ENCODE peak calls at places on chromosomes 5 and 9, in four cellular contexts. A is neural progenitor cell, G is hepatocyte, K is fibroblast of lung. C is an unnamed sample.
A peak's percentile ranks its signal among the peaks of the same experiment; 100 is the strongest.

GRCh38 chr9:113416149-113416726 is 5.7 kb downstream of the C9orf43 start:
- DNase-seq in A (no peak), K (no peak), G (no peak), C (no peak)

GRCh38 chr5:60687927-60688720 is 11.8 kb downstream of the DEPDC1B start:
- DNase-seq in G (peak; percentile 67), A (peak; percentile 31), K (peak; percentile 50), C (no peak)

GRCh38 chr5:102795546-102795945 is 40.4 kb downstream of the PAM start:
- DNase-seq in G (no peak), K (no peak), A (no peak), C (no peak)

GRCh38 chr5:74919487-74919886 is 53.3 kb upstream of the FAM169A start:
- DNase-seq in G (peak; percentile 60), K (peak; percentile 58), A (peak; percentile 61), C (no peak)

GRCh38 chr9:124024107-124024506 is 12.5 kb downstream of the LHX2 start:
- DNase-seq in G (no peak), K (no peak), A (no peak), C (no peak)

GRCh38 chr5:175247146-175247545 is 196.8 kb downstream of the DRD1 start:
- DNase-seq in A (no peak), K (peak; percentile 17), G (no peak), C (no peak)

GRCh38 chr5:132777209-132778069 is at the start of gene SEPTIN8:
- DNase-seq in K (peak; percentile 40), A (peak; percentile 80), G (peak; percentile 71), C (peak; percentile 51)

GRCh38 chr5:157336423-157336744 is 70.5 kb downstream of the CYFIP2 start:
- DNase-seq in K (no peak), G (no peak), A (no peak), C (no peak)

GRCh38 chr9:84343111-84343521 is 2.6 kb upstream of the SLC28A3 start:
- DNase-seq in G (no peak), K (peak; percentile 83), A (no peak), C (no peak)

GRCh38 chr5:118314936-118315335 is 673.4 kb downstream of the DTWD2 start:
- DNase-seq in G (peak; percentile 3), A (no peak), K (no peak), C (no peak)

GRCh38 chr9:4769321-4770080 is 23.2 kb upstream of the RCL1 start:
- DNase-seq in A (no peak), K (peak; percentile 59), G (no peak), C (no peak)

GRCh38 chr5:172412724-172413260 is 41.5 kb downstream of the SH3PXD2B start:
- DNase-seq in K (peak; percentile 99), G (peak; percentile 52), A (no peak), C (peak; percentile 76)

GRCh38 chr5:112935675-112936074 is 13.6 kb upstream of the REEP5 start:
- DNase-seq in A (no peak), G (no peak), K (no peak), C (no peak)

GRCh38 chr5:38722918-38723317 is 122.9 kb upstream of the OSMR start:
- DNase-seq in G (no peak), K (no peak), A (no peak), C (no peak)

GRCh38 chr9:2613730-2614271 is 7.8 kb upstream of the VLDLR start:
- DNase-seq in G (no peak), K (no peak), A (no peak), C (no peak)

GRCh38 chr5:141496038-141496437 is 7.2 kb downstream of the PCDHGC5 start:
- DNase-seq in K (peak; percentile 65), A (no peak), G (no peak), C (peak; percentile 80)

GRCh38 chr5:127899214-127899610 is 184.4 kb upstream of the SLC12A2 start:
- DNase-seq in G (no peak), K (no peak), A (no peak), C (no peak)

GRCh38 chr5:10499776-10500175 is 58.1 kb downstream of the ROPN1L start:
- DNase-seq in A (no peak), G (no peak), K (no peak), C (no peak)

GRCh38 chr9:30913331-30913730 is 1471.1 kb upstream of the ACO1 start:
- DNase-seq in K (no peak), A (peak; percentile 64), G (no peak), C (no peak)

GRCh38 chr5:65808261-65808741 is 86.3 kb downstream of the NLN start:
- DNase-seq in A (no peak), G (no peak), K (peak; percentile 54), C (no peak)

GRCh38 chr9:79812507-79813261 is 240.9 kb downstream of the TLE4 start:
- DNase-seq in G (no peak), K (peak; percentile 80), A (no peak), C (peak; percentile 37)

GRCh38 chr5:169772256-169772655 is 135.2 kb downstream of the DOCK2 start:
- DNase-seq in K (peak; percentile 27), G (no peak), A (no peak), C (no peak)

GRCh38 chr9:130833324-130833990 is 1.6 kb upstream of the ABL1 start:
- DNase-seq in G (no peak), K (peak; percentile 75), A (no peak), C (no peak)

GRCh38 chr5:141478321-141478945 is 2.7 kb downstream of the PCDHGC3 start:
- DNase-seq in K (peak; percentile 50), A (no peak), G (peak; percentile 44), C (no peak)

GRCh38 chr5:153896701-153897100 is 142.0 kb downstream of the FAM114A2 start:
- DNase-seq in K (peak; percentile 66), G (no peak), A (no peak), C (no peak)

GRCh38 chr5:36770125-36770524 is 106.4 kb upstream of the NIPBL start:
- DNase-seq in K (no peak), G (no peak), A (no peak), C (no peak)

GRCh38 chr5:169445191-169445590 is 138.4 kb upstream of the SPDL1 start:
- DNase-seq in A (no peak), G (no peak), K (no peak), C (no peak)

GRCh38 chr5:158056426-158056825 is 197.5 kb upstream of the CLINT1 start:
- DNase-seq in A (no peak), K (peak; percentile 47), G (no peak), C (no peak)

GRCh38 chr5:111580956-111581355 is 68.6 kb upstream of the STARD4 start:
- DNase-seq in K (no peak), G (peak; percentile 39), A (no peak), C (no peak)

DNA sequence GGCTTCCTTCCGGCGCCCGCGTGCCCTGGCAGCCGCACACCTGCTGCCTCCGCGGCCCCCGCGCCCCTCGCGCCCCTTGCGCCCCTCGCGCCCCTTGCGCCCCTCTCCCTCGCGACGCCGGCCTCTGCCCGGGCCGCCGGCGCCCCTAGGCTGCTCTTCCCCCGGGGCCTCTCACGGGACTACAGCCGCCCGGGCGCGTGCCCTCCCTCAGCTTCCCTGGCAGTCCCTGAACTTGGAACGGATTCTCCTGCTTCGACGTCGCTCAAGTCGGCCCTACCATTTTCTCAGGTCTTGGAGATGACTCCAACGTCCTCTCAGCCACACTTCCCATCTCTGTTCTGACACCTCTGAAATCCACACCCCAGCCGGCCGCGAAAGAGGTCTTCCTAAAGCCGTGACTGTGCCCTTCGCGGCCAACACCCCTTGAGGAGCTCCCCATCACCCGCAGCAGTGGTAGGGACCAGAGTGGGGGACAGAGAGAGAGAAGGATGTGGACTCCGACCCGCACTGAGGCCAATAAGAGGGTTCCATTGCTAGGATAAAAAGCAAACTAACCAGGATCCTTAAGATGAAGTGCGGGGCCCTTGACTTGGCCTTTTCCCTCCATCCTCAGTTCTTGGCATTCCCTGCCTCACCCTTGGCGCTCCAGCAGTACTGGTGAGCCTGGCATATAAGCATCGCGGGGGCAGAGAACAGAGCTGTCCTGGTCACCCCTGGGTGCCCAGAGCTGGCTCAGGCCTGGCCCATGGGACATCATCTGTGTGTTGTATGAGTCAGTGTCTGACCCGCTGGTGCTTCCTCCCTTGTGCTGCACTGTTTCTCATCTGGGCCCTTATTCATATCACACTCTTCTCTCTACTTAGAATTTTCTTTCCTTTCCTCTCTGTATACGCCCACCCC is 38.6 kb upstream of the GARNL3 start:
- DNase-seq in G (peak; percentile 35), K (no peak), A (no peak), C (no peak)
- TF ChIP-seq EZH2 in G (no peak), K (peak; percentile 21), A (peak; percentile 60), C (no peak)

DNA sequence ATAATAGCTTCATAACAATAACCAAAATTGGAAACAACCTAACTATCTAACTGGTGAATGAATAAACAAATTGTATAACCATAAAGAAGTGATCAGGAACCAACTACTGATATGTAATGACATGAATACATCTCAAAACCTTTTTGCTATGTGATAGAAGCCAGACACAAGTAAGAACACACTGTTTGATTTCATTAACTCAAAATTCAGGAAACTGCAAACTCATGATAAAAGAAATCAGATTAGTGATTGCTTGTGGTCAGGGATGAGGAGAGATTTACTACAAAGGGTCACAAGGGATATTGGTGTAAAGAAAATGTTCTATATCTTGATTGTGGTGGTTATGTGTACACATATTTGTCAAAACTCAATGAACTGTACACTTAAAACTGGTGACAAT is 22.6 kb upstream of the BRINP1 start:
- DNase-seq in A (no peak), K (no peak), G (no peak), C (no peak)
- TF ChIP-seq EZH2 in A (no peak), K (no peak), G (no peak), C (no peak)

GRCh38 chr9:34630402-34631154 is 1.7 kb upstream of the ARID3C start:
- DNase-seq in A (no peak), G (no peak), K (no peak), C (no peak)

GRCh38 chr9:34627716-34628655 is 880 bp downstream of the ARID3C start:
- DNase-seq in A (no peak), G (no peak), K (no peak), C (no peak)

GRCh38 chr9:34625087-34625486 is 3.8 kb downstream of the ARID3C start:
- DNase-seq in K (no peak), A (no peak), G (no peak), C (no peak)

GRCh38 chr9:34629492-34629809 is 585 bp upstream of the ARID3C start:
- DNase-seq in G (no peak), A (no peak), K (no peak), C (no peak)

GRCh38 chr9:34628656-34629491 is at the start of gene ARID3C:
- DNase-seq in G (peak; percentile 74), A (peak; percentile 80), K (no peak), C (no peak)
- TF ChIP-seq EZH2 in G (peak; percentile 47), A (peak; percentile 48), K (peak; percentile 90), C (no peak)

DNA sequence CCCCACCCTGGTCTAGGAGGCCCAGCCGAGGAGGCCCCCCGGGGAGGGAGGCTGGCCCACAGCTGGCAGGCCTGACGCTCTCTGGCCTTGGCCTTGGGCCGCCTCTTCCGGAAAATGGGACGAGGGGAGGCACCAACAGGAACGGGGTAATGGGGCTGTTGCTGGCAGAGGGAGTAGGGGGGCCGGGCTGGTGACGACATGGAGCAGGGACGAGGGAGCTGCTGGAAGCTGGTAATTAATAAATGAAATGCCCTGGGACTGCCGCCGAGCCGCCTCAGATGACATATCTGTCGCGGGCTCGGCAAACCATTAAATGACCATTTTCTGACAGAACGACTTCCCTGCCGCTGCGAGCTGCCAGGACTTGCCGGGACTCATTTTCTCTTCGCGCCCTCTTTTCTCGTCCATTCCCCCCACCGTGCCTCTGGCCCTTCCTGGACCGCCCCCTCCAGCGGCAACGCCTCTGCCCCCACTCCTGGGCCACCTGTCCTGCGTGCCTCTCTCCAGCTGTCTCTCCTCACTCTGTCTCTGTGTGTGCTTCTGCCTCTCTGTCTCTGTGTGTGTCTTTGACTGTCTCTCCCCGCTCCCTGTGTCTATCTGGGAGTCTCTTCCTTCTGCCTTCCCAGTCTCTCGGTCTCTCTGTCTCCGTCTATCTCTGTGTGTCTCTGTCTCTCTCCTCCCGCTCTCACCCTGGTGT is 215.7 kb downstream of the PAX5 start:
- DNase-seq in K (no peak), A (peak; percentile 21), G (no peak), C (no peak)
- TF ChIP-seq EZH2 in K (peak; percentile 59), A (peak; percentile 7), G (no peak), C (no peak)

GRCh38 chr5:126395198-126395597 is 28.0 kb upstream of the GRAMD2B start:
- DNase-seq in K (peak; percentile 68), A (peak; percentile 20), G (no peak), C (no peak)
- TF ChIP-seq EZH2 in K (no peak), A (no peak), G (no peak), C (no peak)

GRCh38 chr5:77629553-77630245 is 8.8 kb downstream of the OTP start:
- DNase-seq in K (no peak), G (no peak), A (peak; percentile 58), C (no peak)
- TF ChIP-seq EZH2 in K (peak; percentile 83), G (no peak), A (peak; percentile 57), C (no peak)

C was measured in DND-41.